ENCODE peak calls at places on chromosomes 12 and 14, in six cellular contexts. W is activated T-cell treated with anti-CD3 and anti-CD28 coated beads, Interleukin-2, amount 50 U/mL, for 1 hour; M is RCC 7860; X is activated naive CD8-positive, alpha-beta T cell treated with anti-CD3 and anti-CD28 coated beads, Interleukin-2, amount 50 U/mL, for 24 hours; B is caudate nucleus; Z is cardiac fibroblast. L is an unnamed sample.

GRCh38 chr12:50070314-50071060 is 13.1 kb downstream of the ASIC1 start:
- DNase-seq in W (peak), M (peak), X (peak), B (peak), Z (peak), L (peak)

GRCh38 chr14:91586451-91586850 is 76.3 kb upstream of the PPP4R3A start:
- DNase-seq in W (no peak), M (no peak), X (no peak), B (no peak), Z (no peak), L (no peak)

GRCh38 chr12:12158858-12159257 is 88.1 kb downstream of the BCL2L14 start:
- DNase-seq in W (no peak), M (no peak), X (no peak), B (no peak), Z (no peak), L (no peak)

GRCh38 chr12:4274396-4274959 is 916 bp downstream of the CCND2 start:
- DNase-seq in W (peak), M (no peak), X (no peak), B (no peak), Z (peak), L (no peak)

GRCh38 chr12:47753021-47754001 is 5.4 kb downstream of the RAPGEF3 start:
- DNase-seq in W (no peak), M (no peak), X (no peak), B (no peak), Z (peak), L (no peak)

GRCh38 chr12:46214668-46215429 is 54.0 kb downstream of the SLC38A1 start:
- DNase-seq in W (peak), M (peak), X (peak), B (no peak), Z (no peak), L (no peak)

GRCh38 chr12:43884683-43885410 is 49.0 kb downstream of the TMEM117 start:
- DNase-seq in W (no peak), M (no peak), X (no peak), B (no peak), Z (no peak), L (no peak)

GRCh38 chr14:100772607-100773165 is 46.0 kb downstream of the DLK1 start:
- DNase-seq in W (no peak), M (no peak), X (no peak), B (no peak), Z (no peak), L (no peak)

GRCh38 chr14:96081767-96082400 is 42.7 kb downstream of the C14orf132 start:
- DNase-seq in W (no peak), M (no peak), X (no peak), B (no peak), Z (no peak), L (no peak)

GRCh38 chr12:98532687-98533304 is 17.4 kb downstream of the TMPO start:
- DNase-seq in W (no peak), M (peak), X (no peak), B (no peak), Z (peak), L (no peak)

GRCh38 chr12:121376754-121377697 is 22.9 kb upstream of the RNF34 start:
- DNase-seq in W (no peak), M (no peak), X (no peak), B (no peak), Z (no peak), L (no peak)

GRCh38 chr12:94535614-94535932 is 75.9 kb upstream of the CEP83 start:
- DNase-seq in W (no peak), M (no peak), X (no peak), B (no peak), Z (no peak), L (no peak)

GRCh38 chr12:25692115-25693035 is 139.3 kb upstream of the LMNTD1 start:
- DNase-seq in W (no peak), M (no peak), X (no peak), B (no peak), Z (peak), L (no peak)

GRCh38 chr14:67424539-67424938 is 12.6 kb upstream of the PLEK2 start:
- DNase-seq in W (no peak), M (no peak), X (no peak), B (no peak), Z (no peak), L (no peak)

GRCh38 chr14:76717508-76717907 is 43.8 kb upstream of the VASH1 start:
- DNase-seq in W (no peak), M (no peak), X (no peak), B (no peak), Z (no peak), L (no peak)

GRCh38 chr14:75247286-75247922 is 31.2 kb upstream of the FOS start:
- DNase-seq in W (peak), M (no peak), X (peak), B (no peak), Z (no peak), L (no peak)

GRCh38 chr12:92582888-92583287 is 119.9 kb upstream of the PLEKHG7 start:
- DNase-seq in W (no peak), M (no peak), X (no peak), B (no peak), Z (peak), L (no peak)

GRCh38 chr14:105474478-105475268 is at the start of gene CRIP2:
- DNase-seq in W (peak), M (no peak), X (peak), B (no peak), Z (peak), L (peak)

GRCh38 chr12:20199780-20200179 is 168.6 kb upstream of the PDE3A start:
- DNase-seq in W (no peak), M (no peak), X (no peak), B (no peak), Z (no peak), L (no peak)

GRCh38 chr12:130970908-130971233 is 17.2 kb downstream of the ADGRD1 start:
- DNase-seq in W (no peak), M (no peak), X (no peak), B (no peak), Z (no peak), L (no peak)

L was measured in WERI-Rb-1.